ENCODE peak calls at places on chromosomes 1 and 21, in five cellular contexts. L is A673, O is mucosa of descending colon, D is fibroblast of villous mesenchyme, K is GM12865. X is an unnamed sample.

GRCh38 chr1:998905-999796 is 746 bp downstream of the HES4 start:
- DNase-seq in L (peak), O (peak), D (no peak), K (no peak), X (peak)

GRCh38 chr1:177432897-177433296 is 262.1 kb downstream of the BRINP2 start:
- DNase-seq in L (peak), O (no peak), D (no peak), K (no peak), X (peak)

GRCh38 chr1:82225407-82226197 is 424.9 kb downstream of the ADGRL2 start:
- DNase-seq in L (peak), O (no peak), D (peak), K (peak), X (peak)

GRCh38 chr1:61836649-61837048 is 94.4 kb downstream of the PATJ start:
- DNase-seq in L (no peak), O (no peak), D (no peak), K (no peak), X (no peak)

GRCh38 chr1:11930571-11931445 is 3.7 kb upstream of the PLOD1 start:
- DNase-seq in L (no peak), O (no peak), D (peak), K (no peak), X (peak)

GRCh38 chr1:33150522-33150921 is 31.3 kb downstream of the TRIM62 start:
- DNase-seq in L (no peak), O (no peak), D (no peak), K (no peak), X (no peak)

GRCh38 chr1:7104053-7104738 is 318.9 kb downstream of the CAMTA1 start:
- DNase-seq in L (no peak), O (no peak), D (no peak), K (no peak), X (peak)

GRCh38 chr1:151713044-151713443 is 3.6 kb downstream of the CELF3 start:
- DNase-seq in L (no peak), O (peak), D (no peak), K (no peak), X (no peak)

GRCh38 chr21:43346551-43346950 is 80.4 kb downstream of the SIK1 start:
- DNase-seq in L (no peak), O (no peak), D (no peak), K (no peak), X (no peak)

GRCh38 chr1:240091614-240092300 is at the start of gene FMN2:
- DNase-seq in L (peak), O (no peak), D (peak), K (no peak), X (no peak)

GRCh38 chr1:60942896-60943633 is 139.3 kb upstream of the NFIA start:
- DNase-seq in L (no peak), O (no peak), D (no peak), K (peak), X (no peak)

GRCh38 chr1:171606402-171606941 is 15.6 kb upstream of the MYOCOS start:
- DNase-seq in L (no peak), O (no peak), D (no peak), K (peak), X (no peak)

GRCh38 chr1:25117233-25117823 is 115.0 kb downstream of the SYF2 start:
- DNase-seq in L (no peak), O (peak), D (no peak), K (peak), X (no peak)

GRCh38 chr1:24805534-24806301 is 60.5 kb downstream of the CLIC4 start:
- DNase-seq in L (no peak), O (no peak), D (peak), K (no peak), X (peak)

GRCh38 chr1:46246548-46247432 is 773 bp upstream of the RAD54L start:
- DNase-seq in L (peak), O (peak), D (peak), K (peak), X (peak)

GRCh38 chr1:218273757-218274505 is 11.2 kb upstream of the RRP15 start:
- DNase-seq in L (no peak), O (no peak), D (no peak), K (no peak), X (no peak)

GRCh38 chr21:41933259-41934079 is 20.3 kb downstream of the C2CD2 start:
- DNase-seq in L (no peak), O (no peak), D (peak), K (no peak), X (peak)

GRCh38 chr1:53214541-53214940 is 5.9 kb downstream of the CZIB start:
- DNase-seq in L (no peak), O (no peak), D (no peak), K (no peak), X (no peak)

GRCh38 chr1:65959896-65960295 is 167.2 kb downstream of the PDE4B start:
- DNase-seq in L (no peak), O (no peak), D (no peak), K (no peak), X (no peak)

DNA sequence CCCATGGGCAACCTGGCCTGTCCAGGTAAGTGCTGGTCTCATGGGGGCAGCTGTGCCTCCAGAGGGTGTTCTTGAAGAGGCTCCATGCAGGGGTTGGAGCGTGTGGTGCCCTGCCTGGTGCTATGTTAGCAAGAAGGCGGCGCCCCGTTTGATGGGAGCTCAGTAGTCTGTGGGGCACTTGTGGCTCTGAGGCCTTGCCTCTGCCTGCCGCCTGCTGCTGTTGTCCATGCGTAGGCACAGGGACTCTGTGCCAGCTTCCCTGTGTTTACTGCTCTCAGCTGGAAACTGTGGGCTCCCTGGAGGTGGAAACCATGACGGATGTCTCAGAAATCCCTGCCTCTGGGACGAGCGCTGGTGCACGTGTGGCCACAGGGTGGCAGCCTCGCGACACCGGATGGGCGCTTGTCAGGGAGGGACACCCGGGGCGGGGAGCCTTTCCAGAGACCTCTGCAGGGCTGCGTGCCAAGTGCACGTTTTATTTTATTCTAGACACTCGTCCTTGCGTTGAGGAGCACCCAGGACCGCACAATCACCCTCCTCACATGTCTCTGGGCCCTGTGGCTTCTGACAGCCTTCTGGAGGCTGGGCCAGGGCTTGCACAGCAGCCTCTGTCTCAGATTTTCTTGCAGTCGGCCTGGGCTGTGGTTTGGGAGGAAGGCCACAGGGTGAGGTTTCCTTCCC is 27.1 kb downstream of the SNAP47 start:
- DNase-seq in L (peak), O (peak), D (peak), K (peak), X (peak)
- TF ChIP-seq CTCF in L (peak), O (peak), D (peak), K (peak), X (peak)

DNA sequence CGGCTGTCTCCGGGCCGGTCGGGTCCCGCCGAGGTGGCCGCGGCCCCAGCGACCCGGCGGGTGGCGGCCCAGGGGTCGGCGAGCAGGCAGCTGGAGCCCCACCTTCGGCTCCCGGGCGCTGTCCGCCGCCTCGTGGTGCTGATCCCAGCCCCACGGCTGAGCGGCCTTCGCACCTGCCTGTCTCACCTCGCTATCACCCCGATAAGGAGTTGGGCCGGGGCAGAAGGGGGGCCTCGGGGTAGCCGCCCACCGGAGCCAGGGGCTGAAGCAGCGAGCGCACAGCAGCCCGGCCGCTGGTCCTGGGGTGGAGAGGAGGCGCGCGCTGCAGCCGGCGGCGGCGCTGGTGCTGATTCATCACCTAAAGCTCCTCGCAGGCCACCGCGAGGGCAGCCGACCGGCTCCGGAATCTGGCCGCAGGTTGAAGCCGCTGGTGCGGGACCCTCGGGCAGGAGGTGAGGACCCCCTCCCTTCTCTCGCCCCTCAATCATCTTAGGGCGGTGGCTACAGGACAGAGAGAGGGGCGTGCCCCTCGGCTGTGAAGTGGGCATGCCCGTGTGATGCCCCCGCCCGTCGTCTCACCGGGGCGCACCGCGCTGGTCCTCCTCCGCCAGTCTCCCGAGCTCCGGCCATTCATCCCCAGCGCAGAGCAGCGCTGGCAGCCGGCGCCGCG is 577 bp downstream of the TRIM67 start:
- DNase-seq in L (no peak), O (peak), D (peak), K (no peak), X (peak)
- H3K4me3 ChIP-seq in L (peak), O (no peak), D (no peak), K (no peak), X (no peak)

GRCh38 chr1:28985427-28985826 is 71.1 kb downstream of the EPB41 start:
- DNase-seq in L (peak), O (no peak), D (no peak), K (no peak), X (no peak)

GRCh38 chr1:28984311-28984684 is 69.9 kb downstream of the EPB41 start:
- DNase-seq in L (no peak), O (no peak), D (peak), K (no peak), X (no peak)

GRCh38 chr1:28983091-28983490 is 68.7 kb downstream of the EPB41 start:
- DNase-seq in L (no peak), O (no peak), D (no peak), K (no peak), X (no peak)

GRCh38 chr1:28982198-28982597 is 67.8 kb downstream of the EPB41 start:
- DNase-seq in L (no peak), O (no peak), D (no peak), K (no peak), X (no peak)

GRCh38 chr1:28983509-28984310 is 69.3 kb downstream of the EPB41 start:
- DNase-seq in L (peak), O (no peak), D (peak), K (peak), X (no peak)
- TF ChIP-seq CTCF in L (peak), O (no peak), D (no peak), K (no peak), X (no peak)

GRCh38 chr1:204445860-204446412 is 34.3 kb upstream of the PPP1R15B start:
- DNase-seq in L (peak), O (peak), D (no peak), K (peak), X (no peak)
- H3K4me3 ChIP-seq in L (no peak), O (no peak), D (no peak), K (no peak), X (no peak)

GRCh38 chr1:192477630-192478029 is 97.9 kb upstream of the RGS1 start:
- DNase-seq in L (peak), O (no peak), D (peak), K (peak), X (peak)
- TF ChIP-seq CTCF in L (peak), O (no peak), D (peak), K (peak), X (peak)

X was measured in fibroblast of mammary gland.